ENCODE peak calls at places on chromosome 2, in eight cellular contexts. P, R, W, H, Z, S, G and Y are unnamed samples.

GRCh38 chr2:242075683-242076082 is 206.2 kb downstream of the RTP5 start:
- DNase-seq in P (no peak), R (no peak), W (no peak), H (no peak), Z (no peak), S (peak; percentile 86), G (no peak), Y (no peak)

GRCh38 chr2:26792720-26793119 is 6.9 kb downstream of the CENPA start:
- DNase-seq in P (no peak), R (no peak), W (no peak), H (no peak), Z (no peak), S (no peak), G (no peak), Y (no peak)

GRCh38 chr2:186653511-186653910 is 40.3 kb upstream of the FAM171B start:
- DNase-seq in P (no peak), R (no peak), W (no peak), H (no peak), Z (no peak), S (no peak), G (no peak), Y (no peak)

GRCh38 chr2:150267651-150268415 is 219.6 kb downstream of the RND3 start:
- DNase-seq in P (no peak), R (no peak), W (no peak), H (no peak), Z (no peak), S (no peak), G (no peak), Y (no peak)

GRCh38 chr2:217742837-217743236 is 260.0 kb downstream of the TNS1 start:
- DNase-seq in P (no peak), R (no peak), W (no peak), H (no peak), Z (no peak), S (no peak), G (no peak), Y (no peak)

GRCh38 chr2:30565860-30566358 is 118.9 kb downstream of the LCLAT1 start:
- DNase-seq in P (no peak), R (no peak), W (no peak), H (no peak), Z (no peak), S (peak; percentile 22), G (no peak), Y (no peak)

GRCh38 chr2:218301176-218301819 is 9.0 kb upstream of the TMBIM1 start:
- DNase-seq in P (peak; percentile 86), R (peak; percentile 87), W (peak; percentile 90), H (peak; percentile 76), Z (peak; percentile 88), S (peak; percentile 94), G (peak; percentile 93), Y (peak; percentile 33)

GRCh38 chr2:50491541-50492114 is 540.3 kb downstream of the NRXN1 start:
- DNase-seq in P (no peak), R (peak; percentile 4), W (peak; percentile 52), H (no peak), Z (no peak), S (no peak), G (no peak), Y (no peak)

GRCh38 chr2:97718051-97718882 is 4.9 kb downstream of the ZAP70 start:
- DNase-seq in P (no peak), R (no peak), W (no peak), H (peak; percentile 70), Z (peak; percentile 73), S (peak; percentile 33), G (peak; percentile 86), Y (no peak)

GRCh38 chr2:180539541-180539940 is 440.9 kb upstream of the UBE2E3 start:
- DNase-seq in P (no peak), R (no peak), W (no peak), H (peak; percentile 54), Z (no peak), S (no peak), G (no peak), Y (no peak)

GRCh38 chr2:222160944-222161343 is 137.9 kb downstream of the PAX3 start:
- DNase-seq in P (no peak), R (no peak), W (peak; percentile 81), H (no peak), Z (no peak), S (no peak), G (no peak), Y (no peak)

GRCh38 chr2:133717497-133717896 is 149.2 kb upstream of the NCKAP5 start:
- DNase-seq in P (no peak), R (no peak), W (no peak), H (no peak), Z (no peak), S (no peak), G (no peak), Y (no peak)

GRCh38 chr2:8597526-8598225 is 84.2 kb upstream of the ID2 start:
- DNase-seq in P (peak; percentile 46), R (no peak), W (no peak), H (no peak), Z (no peak), S (no peak), G (no peak), Y (no peak)

GRCh38 chr2:38146302-38146916 is 70.5 kb upstream of the CYP1B1 start:
- DNase-seq in P (peak; percentile 48), R (no peak), W (no peak), H (no peak), Z (no peak), S (no peak), G (no peak), Y (peak; percentile 47)

GRCh38 chr2:232982926-232983668 is 30.0 kb downstream of the NGEF start:
- DNase-seq in P (no peak), R (peak; percentile 20), W (no peak), H (no peak), Z (no peak), S (peak; percentile 13), G (peak; percentile 21), Y (no peak)

GRCh38 chr2:45993476-45993991 is 303.7 kb upstream of the EPAS1 start:
- DNase-seq in P (peak; percentile 64), R (peak; percentile 69), W (peak; percentile 82), H (no peak), Z (peak; percentile 54), S (peak; percentile 84), G (peak; percentile 62), Y (peak; percentile 60)

GRCh38 chr2:42298132-42298531 is 62.9 kb downstream of the COX7A2L start:
- DNase-seq in P (no peak), R (no peak), W (no peak), H (no peak), Z (no peak), S (no peak), G (no peak), Y (no peak)

GRCh38 chr2:71685073-71685848 is 231.9 kb downstream of the DYSF start:
- DNase-seq in P (no peak), R (no peak), W (no peak), H (no peak), Z (no peak), S (no peak), G (no peak), Y (no peak)

GRCh38 chr2:147045113-147045512 is 799.7 kb upstream of the ACVR2A start:
- DNase-seq in P (peak; percentile 16), R (peak; percentile 50), W (peak; percentile 44), H (no peak), Z (no peak), S (peak; percentile 55), G (no peak), Y (no peak)

GRCh38 chr2:212914392-212914791 is 237.0 kb downstream of the IKZF2 start:
- DNase-seq in P (no peak), R (no peak), W (no peak), H (peak; percentile 52), Z (no peak), S (no peak), G (no peak), Y (no peak)